ENCODE peak calls at places on chromosome X, in four cellular contexts. One of them, this sample, is unnamed. For H3K4me1, the result is how much of the 10 kb centered on the place peaks cover.

GRCh38 chrX:13747836-13748235 is 13.3 kb downstream of the OFD1 start:
- DNase-seq in HepG2: peak
- DNase-seq in HCT116: peak
- DNase-seq in K562: peak
- DNase-seq in this sample: no peak

GRCh38 chrX:11209798-11210197 is 83.4 kb upstream of the AMELX start:
- DNase-seq in HepG2: no peak
- DNase-seq in HCT116: no peak
- DNase-seq in K562: no peak
- DNase-seq in this sample: no peak

GRCh38 chrX:118038614-118039365 is 77.8 kb downstream of the KLHL13 start:
- DNase-seq in HepG2: no peak
- DNase-seq in HCT116: no peak
- DNase-seq in K562: no peak
- DNase-seq in this sample: no peak

GRCh38 chrX:22097295-22097694 is 65.2 kb downstream of the PHEX start:
- DNase-seq in HepG2: no peak
- DNase-seq in HCT116: no peak
- DNase-seq in K562: no peak
- DNase-seq in this sample: no peak

GRCh38 chrX:103918050-103918449 is 44.4 kb upstream of the TMSB15B start:
- DNase-seq in HepG2: no peak
- DNase-seq in HCT116: peak
- DNase-seq in K562: peak
- DNase-seq in this sample: no peak

GRCh38 chrX:15563056-15563455 is 37.7 kb downstream of the ACE2 start:
- DNase-seq in HepG2: no peak
- DNase-seq in HCT116: no peak
- DNase-seq in K562: no peak
- DNase-seq in this sample: no peak

GRCh38 chrX:54357414-54358377 is at the start of gene WNK3:
- DNase-seq in HepG2: peak
- DNase-seq in HCT116: no peak
- DNase-seq in K562: no peak
- DNase-seq in this sample: no peak

GRCh38 chrX:65985922-65986588 is 53.8 kb downstream of the VSIG4 start:
- DNase-seq in HepG2: peak
- DNase-seq in HCT116: peak
- DNase-seq in K562: peak
- DNase-seq in this sample: peak

GRCh38 chrX:39725114-39725513 is 372.6 kb downstream of the BCOR start:
- DNase-seq in HepG2: no peak
- DNase-seq in HCT116: no peak
- DNase-seq in K562: no peak
- DNase-seq in this sample: no peak

GRCh38 chrX:134172588-134173259 is 64.3 kb upstream of the CCDC160 start:
- DNase-seq in HepG2: no peak
- DNase-seq in HCT116: no peak
- DNase-seq in K562: no peak
- DNase-seq in this sample: no peak

GRCh38 chrX:46580613-46581012 is 7.0 kb downstream of the CHST7 start:
- DNase-seq in HepG2: no peak
- DNase-seq in HCT116: no peak
- DNase-seq in K562: no peak
- DNase-seq in this sample: no peak

GRCh38 chrX:153386097-153386496 is 15.1 kb downstream of the PNMA6E start:
- DNase-seq in HepG2: no peak
- DNase-seq in HCT116: no peak
- DNase-seq in K562: no peak
- DNase-seq in this sample: no peak

GRCh38 chrX:153384390-153384789 is 16.8 kb downstream of the PNMA6E start:
- DNase-seq in HepG2: no peak
- DNase-seq in HCT116: no peak
- DNase-seq in K562: no peak
- DNase-seq in this sample: no peak

GRCh38 chrX:153388722-153389459 is 12.3 kb downstream of the PNMA6E start:
- DNase-seq in HepG2: no peak
- DNase-seq in HCT116: no peak
- DNase-seq in K562: no peak
- DNase-seq in this sample: no peak

GRCh38 chrX:153387345-153387744 is 13.8 kb downstream of the PNMA6E start:
- DNase-seq in HepG2: no peak
- DNase-seq in HCT116: no peak
- DNase-seq in K562: no peak
- DNase-seq in this sample: no peak

GRCh38 chrX:153387987-153388721 is 13.0 kb downstream of the PNMA6E start:
- DNase-seq in HepG2: no peak
- DNase-seq in HCT116: no peak
- DNase-seq in K562: no peak
- DNase-seq in this sample: no peak
- TF ChIP-seq CTCF in HepG2: no peak
- TF ChIP-seq CTCF in HCT116: no peak
- TF ChIP-seq CTCF in K562: no peak
- TF ChIP-seq CTCF in this sample: no peak

DNA sequence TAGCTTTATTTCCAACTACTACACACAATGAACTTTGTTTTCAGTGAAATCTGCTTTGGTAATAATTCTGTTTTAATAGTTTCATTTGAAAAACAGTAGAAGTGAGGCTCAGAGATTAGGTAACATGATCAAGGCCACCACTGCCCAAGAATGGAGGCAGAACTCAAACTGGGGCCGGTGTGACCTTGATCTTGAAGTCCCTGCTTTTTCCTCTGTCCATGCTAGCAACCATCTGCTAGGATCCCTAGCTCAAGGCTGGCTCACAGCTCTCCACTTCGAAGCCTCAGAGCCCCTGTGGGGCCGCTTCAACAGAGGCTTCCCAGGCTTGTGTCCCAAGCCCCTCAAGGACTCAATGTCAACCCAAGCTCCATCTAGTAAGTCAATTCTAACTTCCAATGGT is 15.0 kb downstream of the ELF4 start:
- DNase-seq in HepG2: no peak
- DNase-seq in HCT116: no peak
- DNase-seq in K562: no peak
- DNase-seq in this sample: no peak
- H3K4me1 ChIP-seq in HepG2: half or more
- H3K4me1 ChIP-seq in HCT116: under half
- H3K4me1 ChIP-seq in K562: half or more
- H3K4me1 ChIP-seq in this sample: under half

GRCh38 chrX:135340827-135341226 is 31.5 kb downstream of the ETDC start:
- DNase-seq in HepG2: no peak
- DNase-seq in HCT116: no peak
- DNase-seq in K562: no peak
- DNase-seq in this sample: no peak

GRCh38 chrX:135346975-135347374 is 37.7 kb downstream of the ETDC start:
- DNase-seq in HepG2: no peak
- DNase-seq in HCT116: no peak
- DNase-seq in K562: no peak
- DNase-seq in this sample: no peak

DNA sequence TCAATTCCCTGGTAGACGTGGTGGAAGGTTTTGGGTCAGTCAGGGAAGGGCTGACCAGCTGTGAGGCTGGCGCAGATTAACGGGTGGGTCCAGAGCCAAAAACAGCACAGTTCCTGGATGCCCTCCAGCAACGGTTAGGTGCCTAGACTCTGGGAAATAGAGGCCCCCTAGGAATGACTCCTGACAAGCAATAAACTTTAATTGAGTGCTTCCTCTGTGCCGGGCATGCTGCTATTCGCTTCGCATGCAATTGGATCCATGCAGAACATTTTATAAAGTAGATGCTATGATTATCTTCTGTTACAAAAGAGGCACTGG is 36.0 kb downstream of the ETDC start:
- DNase-seq in HepG2: no peak
- DNase-seq in HCT116: no peak
- DNase-seq in K562: no peak
- DNase-seq in this sample: no peak
- TF ChIP-seq TCF7L2 in HepG2: no peak
- TF ChIP-seq TCF7L2 in HCT116: no peak
- TF ChIP-seq TCF7L2 in K562: no peak
- TF ChIP-seq TCF7L2 in this sample: no peak

GRCh38 chrX:37060999-37061398 is 52.8 kb downstream of the FAM47C start:
- DNase-seq in HepG2: peak
- DNase-seq in HCT116: peak
- DNase-seq in K562: peak
- DNase-seq in this sample: peak
- TF ChIP-seq CTCF in HepG2: peak
- TF ChIP-seq CTCF in HCT116: peak
- TF ChIP-seq CTCF in K562: peak
- TF ChIP-seq CTCF in this sample: peak